ENCODE peak calls at places on chromosomes 11 and 22, in eight cellular contexts. One of them, this sample, is unnamed.
A peak's percentile ranks its signal among the peaks of the same experiment; 100 is the strongest.

GRCh38 chr11:35346472-35347136 is 72.8 kb downstream of the SLC1A2 start:
- DNase-seq in GM23248: no peak
- DNase-seq in OCI-LY7: no peak
- DNase-seq in hepatocyte: no peak
- DNase-seq in GM23338: no peak
- DNase-seq in HCT116: no peak
- DNase-seq in SK-N-SH: no peak
- DNase-seq in PC-3: no peak
- DNase-seq in this sample: no peak

GRCh38 chr11:130514316-130514715 is 65.9 kb downstream of the ADAMTS15 start:
- DNase-seq in PC-3: peak; percentile 32
- DNase-seq in GM23248: peak; percentile 56
- DNase-seq in SK-N-SH: no peak
- DNase-seq in OCI-LY7: no peak
- DNase-seq in GM23338: no peak
- DNase-seq in HCT116: no peak
- DNase-seq in hepatocyte: no peak
- DNase-seq in this sample: no peak

GRCh38 chr11:10581481-10582019 is 13.1 kb upstream of the LYVE1 start:
- DNase-seq in OCI-LY7: no peak
- DNase-seq in hepatocyte: no peak
- DNase-seq in PC-3: peak; percentile 43
- DNase-seq in SK-N-SH: no peak
- DNase-seq in HCT116: no peak
- DNase-seq in GM23248: peak; percentile 66
- DNase-seq in GM23338: no peak
- DNase-seq in this sample: no peak

GRCh38 chr11:33701302-33701701 is 676 bp upstream of the C11orf91 start:
- DNase-seq in OCI-LY7: peak; percentile 10
- DNase-seq in GM23248: peak; percentile 79
- DNase-seq in GM23338: no peak
- DNase-seq in hepatocyte: no peak
- DNase-seq in HCT116: no peak
- DNase-seq in SK-N-SH: no peak
- DNase-seq in PC-3: peak; percentile 65
- DNase-seq in this sample: peak; percentile 18

GRCh38 chr11:102599642-102600261 is 25.4 kb downstream of the MMP20 start:
- DNase-seq in hepatocyte: peak; percentile 72
- DNase-seq in HCT116: peak; percentile 97
- DNase-seq in GM23338: no peak
- DNase-seq in SK-N-SH: no peak
- DNase-seq in OCI-LY7: no peak
- DNase-seq in GM23248: peak; percentile 95
- DNase-seq in PC-3: peak; percentile 96
- DNase-seq in this sample: no peak

GRCh38 chr11:105092255-105093239 is 47.0 kb downstream of the CARD18 start:
- DNase-seq in SK-N-SH: no peak
- DNase-seq in GM23338: no peak
- DNase-seq in GM23248: no peak
- DNase-seq in PC-3: peak; percentile 67
- DNase-seq in OCI-LY7: no peak
- DNase-seq in hepatocyte: no peak
- DNase-seq in HCT116: no peak
- DNase-seq in this sample: no peak

GRCh38 chr11:106594751-106595351 is 423.4 kb downstream of the GUCY1A2 start:
- DNase-seq in hepatocyte: no peak
- DNase-seq in OCI-LY7: no peak
- DNase-seq in SK-N-SH: no peak
- DNase-seq in HCT116: no peak
- DNase-seq in GM23338: peak; percentile 52
- DNase-seq in PC-3: peak; percentile 73
- DNase-seq in GM23248: no peak
- DNase-seq in this sample: peak; percentile 57

GRCh38 chr11:76939219-76939631 is 78.5 kb downstream of the ACER3 start:
- DNase-seq in GM23248: no peak
- DNase-seq in SK-N-SH: no peak
- DNase-seq in OCI-LY7: no peak
- DNase-seq in GM23338: no peak
- DNase-seq in HCT116: no peak
- DNase-seq in hepatocyte: no peak
- DNase-seq in PC-3: peak; percentile 89
- DNase-seq in this sample: no peak

GRCh38 chr11:72683782-72684200 is 9.6 kb upstream of the PDE2A start:
- DNase-seq in OCI-LY7: peak; percentile 68
- DNase-seq in PC-3: peak; percentile 74
- DNase-seq in hepatocyte: peak; percentile 70
- DNase-seq in HCT116: no peak
- DNase-seq in SK-N-SH: peak; percentile 91
- DNase-seq in GM23248: peak; percentile 51
- DNase-seq in GM23338: peak; percentile 82
- DNase-seq in this sample: no peak

GRCh38 chr11:33668468-33668825 is 32.2 kb downstream of the C11orf91 start:
- DNase-seq in GM23248: no peak
- DNase-seq in OCI-LY7: no peak
- DNase-seq in GM23338: peak; percentile 46
- DNase-seq in SK-N-SH: no peak
- DNase-seq in PC-3: no peak
- DNase-seq in hepatocyte: no peak
- DNase-seq in HCT116: no peak
- DNase-seq in this sample: no peak

GRCh38 chr11:35583126-35583525 is 35.1 kb upstream of the FJX1 start:
- DNase-seq in GM23248: peak; percentile 90
- DNase-seq in HCT116: no peak
- DNase-seq in GM23338: no peak
- DNase-seq in OCI-LY7: no peak
- DNase-seq in hepatocyte: no peak
- DNase-seq in SK-N-SH: no peak
- DNase-seq in PC-3: peak; percentile 22
- DNase-seq in this sample: no peak

DNA sequence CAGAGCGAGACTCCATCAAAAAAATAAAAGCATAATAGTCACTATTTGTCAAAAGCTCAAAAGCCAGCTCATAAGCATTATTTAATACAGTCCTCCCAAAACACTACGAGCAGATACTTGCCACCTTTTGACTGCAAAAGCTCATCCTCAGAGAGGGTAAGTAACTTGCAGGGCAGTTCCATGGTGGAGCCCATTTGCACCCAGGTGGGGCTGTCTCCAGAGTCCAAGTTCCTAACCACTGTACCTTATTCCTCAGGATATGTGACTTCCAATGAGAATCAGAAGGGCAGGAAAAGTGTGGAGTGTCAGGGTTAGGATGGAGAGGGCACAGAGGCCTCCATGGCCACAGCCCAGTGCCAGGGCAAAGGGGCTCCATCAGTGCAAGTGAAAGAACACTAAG is 28.6 kb upstream of the POU2AF1 start:
- DNase-seq in GM23338: no peak
- DNase-seq in HCT116: no peak
- DNase-seq in GM23248: no peak
- DNase-seq in SK-N-SH: no peak
- DNase-seq in OCI-LY7: no peak
- DNase-seq in PC-3: no peak
- DNase-seq in hepatocyte: no peak
- DNase-seq in this sample: no peak
- H3K9me2 ChIP-seq in GM23338: peaks cover 6% of the 10 kb centered on the region
- H3K9me2 ChIP-seq in HCT116: no peaks in the 10 kb centered on the region
- H3K9me2 ChIP-seq in GM23248: no peaks in the 10 kb centered on the region
- H3K9me2 ChIP-seq in SK-N-SH: no peaks in the 10 kb centered on the region
- H3K9me2 ChIP-seq in OCI-LY7: no peaks in the 10 kb centered on the region
- H3K9me2 ChIP-seq in PC-3: no peaks in the 10 kb centered on the region
- H3K9me2 ChIP-seq in hepatocyte: no peaks in the 10 kb centered on the region
- H3K9me2 ChIP-seq in this sample: no peaks in the 10 kb centered on the region

GRCh38 chr22:17692841-17693240 is 54.3 kb downstream of the BCL2L13 start:
- DNase-seq in GM23338: no peak
- DNase-seq in OCI-LY7: no peak
- DNase-seq in GM23248: no peak
- DNase-seq in SK-N-SH: no peak
- DNase-seq in hepatocyte: no peak
- DNase-seq in HCT116: no peak
- DNase-seq in PC-3: no peak
- DNase-seq in this sample: no peak

GRCh38 chr22:17694193-17694592 is 55.6 kb downstream of the BCL2L13 start:
- DNase-seq in HCT116: no peak
- DNase-seq in SK-N-SH: no peak
- DNase-seq in GM23248: no peak
- DNase-seq in GM23338: no peak
- DNase-seq in PC-3: no peak
- DNase-seq in hepatocyte: no peak
- DNase-seq in OCI-LY7: no peak
- DNase-seq in this sample: no peak

GRCh38 chr22:17695986-17696385 is 57.4 kb downstream of the BCL2L13 start:
- DNase-seq in hepatocyte: no peak
- DNase-seq in GM23248: peak; percentile 40
- DNase-seq in SK-N-SH: no peak
- DNase-seq in OCI-LY7: no peak
- DNase-seq in PC-3: no peak
- DNase-seq in GM23338: no peak
- DNase-seq in HCT116: no peak
- DNase-seq in this sample: no peak

GRCh38 chr22:17698948-17699347 is 60.4 kb downstream of the BCL2L13 start:
- DNase-seq in HCT116: no peak
- DNase-seq in OCI-LY7: no peak
- DNase-seq in SK-N-SH: no peak
- DNase-seq in GM23248: no peak
- DNase-seq in GM23338: no peak
- DNase-seq in hepatocyte: no peak
- DNase-seq in PC-3: no peak
- DNase-seq in this sample: no peak

DNA sequence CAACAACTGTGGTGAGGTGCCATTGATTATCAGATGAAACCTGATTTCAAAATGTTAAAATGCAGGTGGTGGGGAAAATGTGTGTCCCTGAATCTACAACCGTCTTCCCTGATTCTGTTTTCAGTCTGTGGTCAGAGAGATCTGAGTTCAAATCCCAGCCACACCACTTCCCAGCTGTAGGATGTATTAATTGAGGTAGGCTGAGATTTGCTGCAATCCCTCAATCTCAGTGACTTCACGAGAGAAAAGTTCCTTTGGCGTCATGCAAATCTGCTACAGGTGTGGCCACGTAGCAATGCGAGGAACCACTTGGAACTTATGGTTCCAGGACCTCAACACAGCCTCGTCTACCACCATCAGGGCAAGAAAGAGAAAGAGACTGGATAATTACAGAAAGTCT is 56.2 kb downstream of the BCL2L13 start:
- DNase-seq in SK-N-SH: no peak
- DNase-seq in OCI-LY7: no peak
- DNase-seq in hepatocyte: no peak
- DNase-seq in GM23248: no peak
- DNase-seq in GM23338: no peak
- DNase-seq in HCT116: no peak
- DNase-seq in PC-3: no peak
- DNase-seq in this sample: no peak
- TF ChIP-seq EZH2phosphoT487 in SK-N-SH: no peak
- TF ChIP-seq EZH2phosphoT487 in OCI-LY7: no peak
- TF ChIP-seq EZH2phosphoT487 in hepatocyte: no peak
- TF ChIP-seq EZH2phosphoT487 in GM23248: no peak
- TF ChIP-seq EZH2phosphoT487 in GM23338: no peak
- TF ChIP-seq EZH2phosphoT487 in HCT116: no peak
- TF ChIP-seq EZH2phosphoT487 in PC-3: no peak
- TF ChIP-seq EZH2phosphoT487 in this sample: no peak

GRCh38 chr22:19715286-19715939 is 1.1 kb downstream of the SEPTIN5 start:
- DNase-seq in GM23248: no peak
- DNase-seq in GM23338: no peak
- DNase-seq in hepatocyte: no peak
- DNase-seq in SK-N-SH: no peak
- DNase-seq in PC-3: no peak
- DNase-seq in OCI-LY7: no peak
- DNase-seq in HCT116: no peak
- DNase-seq in this sample: no peak

GRCh38 chr22:19713650-19714319 is 518 bp upstream of the SEPTIN5 start:
- DNase-seq in OCI-LY7: no peak
- DNase-seq in PC-3: no peak
- DNase-seq in GM23248: peak; percentile 47
- DNase-seq in SK-N-SH: peak; percentile 90
- DNase-seq in GM23338: peak; percentile 60
- DNase-seq in HCT116: no peak
- DNase-seq in hepatocyte: peak; percentile 38
- DNase-seq in this sample: no peak

GRCh38 chr22:19716041-19716828 is 1.9 kb downstream of the SEPTIN5 start:
- DNase-seq in OCI-LY7: no peak
- DNase-seq in hepatocyte: no peak
- DNase-seq in HCT116: no peak
- DNase-seq in SK-N-SH: no peak
- DNase-seq in GM23338: no peak
- DNase-seq in PC-3: no peak
- DNase-seq in GM23248: no peak
- DNase-seq in this sample: no peak

GRCh38 chr22:19713228-19713627 is 1.1 kb upstream of the SEPTIN5 start:
- DNase-seq in GM23248: no peak
- DNase-seq in PC-3: no peak
- DNase-seq in GM23338: no peak
- DNase-seq in SK-N-SH: no peak
- DNase-seq in OCI-LY7: no peak
- DNase-seq in hepatocyte: no peak
- DNase-seq in HCT116: no peak
- DNase-seq in this sample: no peak

DNA sequence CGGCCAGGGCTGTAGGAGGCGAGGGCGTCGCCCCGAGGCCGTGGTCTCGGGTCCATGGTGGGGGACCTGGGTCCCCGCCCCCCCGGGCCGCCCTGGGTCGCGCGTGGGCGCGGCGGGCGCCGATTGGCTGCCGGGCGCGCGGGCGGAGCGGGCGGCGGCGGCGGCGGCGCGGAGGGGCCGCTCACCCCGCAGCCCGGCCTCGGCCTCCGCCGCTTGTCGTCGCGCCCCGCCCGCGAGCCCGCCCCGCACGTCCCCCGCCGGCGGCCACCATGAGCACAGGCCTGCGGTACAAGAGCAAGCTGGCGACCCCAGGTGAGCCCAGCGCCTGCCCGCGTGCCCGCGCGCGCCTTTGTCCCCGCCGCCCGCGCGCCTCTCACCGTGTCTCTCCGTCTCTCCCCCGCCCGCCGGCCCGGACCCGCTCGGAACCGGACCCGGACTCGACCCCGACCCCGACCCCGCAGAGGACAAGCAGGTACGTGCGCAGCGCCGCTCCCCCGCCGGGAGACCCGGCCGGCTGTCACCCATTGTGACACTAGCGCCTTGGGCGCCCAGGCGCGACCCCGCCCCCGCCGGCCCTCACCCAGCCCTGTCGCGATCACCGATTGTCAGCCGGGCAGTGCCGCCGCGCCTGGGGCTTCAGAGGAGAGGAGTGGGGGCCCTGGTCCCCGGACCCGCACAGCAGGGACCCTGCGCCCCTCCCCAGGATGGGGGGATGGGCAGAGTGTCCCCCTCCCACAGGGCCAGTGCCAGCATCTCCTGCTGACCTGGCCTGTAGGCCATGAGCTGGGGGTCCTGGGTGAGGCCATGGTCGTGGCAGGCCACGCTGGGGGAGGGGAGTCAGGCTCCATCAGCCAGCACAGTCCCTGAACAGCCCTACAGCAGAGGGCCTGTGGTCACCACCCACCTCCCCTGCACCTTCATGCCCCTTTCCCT is at the start of gene SEPTIN5:
- DNase-seq in SK-N-SH: peak; percentile 83
- DNase-seq in OCI-LY7: no peak
- DNase-seq in GM23248: peak; percentile 50
- DNase-seq in PC-3: no peak
- DNase-seq in GM23338: no peak
- DNase-seq in HCT116: no peak
- DNase-seq in hepatocyte: no peak
- DNase-seq in this sample: no peak
- H3K9me2 ChIP-seq in SK-N-SH: no peaks in the 10 kb centered on the region
- H3K9me2 ChIP-seq in OCI-LY7: no peaks in the 10 kb centered on the region
- H3K9me2 ChIP-seq in GM23248: no peaks in the 10 kb centered on the region
- H3K9me2 ChIP-seq in PC-3: no peaks in the 10 kb centered on the region
- H3K9me2 ChIP-seq in GM23338: no peaks in the 10 kb centered on the region
- H3K9me2 ChIP-seq in HCT116: no peaks in the 10 kb centered on the region
- H3K9me2 ChIP-seq in hepatocyte: no peaks in the 10 kb centered on the region
- H3K9me2 ChIP-seq in this sample: no peaks in the 10 kb centered on the region

GRCh38 chr11:61766353-61766841 is 14.0 kb downstream of the MYRF start:
- DNase-seq in SK-N-SH: no peak
- DNase-seq in OCI-LY7: no peak
- DNase-seq in HCT116: no peak
- DNase-seq in GM23338: no peak
- DNase-seq in GM23248: no peak
- DNase-seq in hepatocyte: no peak
- DNase-seq in PC-3: no peak
- DNase-seq in this sample: no peak
- TF ChIP-seq EZH2phosphoT487 in SK-N-SH: no peak
- TF ChIP-seq EZH2phosphoT487 in OCI-LY7: no peak
- TF ChIP-seq EZH2phosphoT487 in HCT116: no peak
- TF ChIP-seq EZH2phosphoT487 in GM23338: no peak
- TF ChIP-seq EZH2phosphoT487 in GM23248: no peak
- TF ChIP-seq EZH2phosphoT487 in hepatocyte: no peak
- TF ChIP-seq EZH2phosphoT487 in PC-3: no peak
- TF ChIP-seq EZH2phosphoT487 in this sample: no peak